ENCODE peak calls at places on chromosomes 13 and 19, in seven cellular contexts. S, H, K, R, G, J and O are unnamed samples. For H3F3A and H4K20me1, the result is how much of the 10 kb centered on the place peaks cover.

GRCh38 chr13:30874561-30874960 is 31.5 kb upstream of the MEDAG start:
- DNase-seq in H (no peak), K (peak), S (no peak), R (no peak), J (no peak), G (no peak), O (no peak)

GRCh38 chr19:5130371-5131030 is 161.6 kb downstream of the KDM4B start:
- DNase-seq in J (no peak), G (no peak), S (no peak), K (no peak), R (no peak), H (no peak), O (no peak)

GRCh38 chr13:33219926-33220325 is 65.6 kb downstream of the STARD13 start:
- DNase-seq in K (no peak), S (no peak), H (no peak), R (no peak), G (no peak), J (no peak), O (no peak)

GRCh38 chr13:64935441-64935840 is 2294.7 kb downstream of the PCDH9 start:
- DNase-seq in K (no peak), G (no peak), S (no peak), R (no peak), J (no peak), H (no peak), O (no peak)

GRCh38 chr13:95388420-95389079 is 87.3 kb upstream of the ABCC4 start:
- DNase-seq in R (no peak), S (no peak), K (no peak), J (no peak), H (no peak), G (no peak), O (no peak)

GRCh38 chr19:5628470-5628869 is 5.6 kb downstream of the SAFB start:
- DNase-seq in K (peak), S (no peak), J (no peak), R (no peak), G (no peak), H (no peak), O (peak)

GRCh38 chr19:11273989-11274388 is 11.7 kb upstream of the DOCK6 start:
- DNase-seq in G (no peak), S (no peak), R (no peak), J (no peak), H (no peak), K (no peak), O (no peak)

GRCh38 chr19:49570138-49570856 is 10.1 kb downstream of the NOSIP start:
- DNase-seq in J (peak), S (peak), G (peak), K (peak), H (peak), R (peak), O (peak)

GRCh38 chr19:14118165-14119051 is 846 bp upstream of the PRKACA start:
- DNase-seq in R (peak), G (no peak), S (no peak), K (peak), J (peak), H (peak), O (no peak)

GRCh38 chr13:33213797-33214196 is 71.8 kb downstream of the STARD13 start:
- DNase-seq in G (no peak), R (peak), H (no peak), J (peak), S (no peak), K (peak), O (no peak)

GRCh38 chr19:3061214-3062161 is 807 bp downstream of the TLE5 start:
- DNase-seq in R (no peak), S (no peak), H (peak), K (peak), G (no peak), J (no peak), O (no peak)

GRCh38 chr19:51799311-51799997 is 4.5 kb downstream of the FPR3 start:
- DNase-seq in H (peak), S (peak), K (peak), J (no peak), R (no peak), G (peak), O (no peak)

GRCh38 chr19:2374808-2375207 is 14.7 kb downstream of the TMPRSS9 start:
- DNase-seq in J (no peak), G (no peak), R (no peak), S (no peak), K (peak), H (no peak), O (no peak)

GRCh38 chr13:66835040-66835628 is 395.0 kb downstream of the PCDH9 start:
- DNase-seq in K (no peak), H (peak), G (no peak), J (peak), S (no peak), R (no peak), O (no peak)

GRCh38 chr19:4748589-4748988 is 24.9 kb upstream of the DPP9 start:
- DNase-seq in R (no peak), S (no peak), K (no peak), G (peak), J (no peak), H (no peak), O (no peak)

GRCh38 chr19:51337861-51338562 is 3.9 kb downstream of the VSIG10L start:
- DNase-seq in S (no peak), R (no peak), H (no peak), G (no peak), J (no peak), K (no peak), O (no peak)

GRCh38 chr13:40026741-40027140 is 371.3 kb downstream of the COG6 start:
- DNase-seq in J (no peak), S (no peak), H (no peak), G (no peak), K (no peak), R (no peak), O (peak)

GRCh38 chr13:30376426-30377311 is 45.6 kb upstream of the UBE2L5 start:
- DNase-seq in K (no peak), S (no peak), G (peak), R (peak), J (no peak), H (no peak), O (peak)

GRCh38 chr19:30144242-30144758 is 202.3 kb downstream of the URI1 start:
- DNase-seq in H (no peak), S (no peak), R (no peak), J (no peak), K (no peak), G (no peak), O (no peak)

GRCh38 chr13:43865892-43866291 is 13.6 kb downstream of the CCDC122 start:
- DNase-seq in S (peak), H (no peak), R (no peak), K (peak), J (no peak), G (peak), O (no peak)

GRCh38 chr13:49711218-49711863 is 20.1 kb upstream of the EBPL start:
- DNase-seq in J (no peak), G (peak), H (no peak), R (no peak), K (peak), S (peak), O (no peak)

GRCh38 chr13:108609353-108609752 is 20.1 kb upstream of the MYO16 start:
- DNase-seq in G (peak), S (no peak), H (peak), R (peak), J (peak), K (peak), O (peak)

GRCh38 chr13:96934889-96935490 is 59.3 kb downstream of the OXGR1 start:
- DNase-seq in J (no peak), H (no peak), G (no peak), K (no peak), S (no peak), R (no peak), O (no peak)

GRCh38 chr19:6700586-6701316 is 19.7 kb downstream of the C3 start:
- DNase-seq in K (no peak), J (no peak), S (no peak), R (no peak), G (no peak), H (no peak), O (no peak)

GRCh38 chr19:37007587-37008220 is 70.5 kb upstream of the ZNF420 start:
- DNase-seq in J (no peak), K (peak), R (peak), S (no peak), H (peak), G (no peak), O (no peak)

GRCh38 chr13:35840991-35841604 is 290.1 kb downstream of the DCLK1 start:
- DNase-seq in R (no peak), H (no peak), J (no peak), S (no peak), G (no peak), K (no peak), O (no peak)

GRCh38 chr13:105665284-105665683 is 870.2 kb downstream of the EFNB2 start:
- DNase-seq in R (no peak), H (no peak), G (peak), J (no peak), S (peak), K (no peak), O (no peak)

GRCh38 chr13:32390048-32390447 is 37.9 kb downstream of the N4BP2L1 start:
- DNase-seq in J (no peak), H (no peak), R (no peak), G (no peak), S (no peak), K (no peak), O (peak)

GRCh38 chr19:49758292-49758691 is 4.8 kb downstream of the TSKS start:
- DNase-seq in S (no peak), H (no peak), G (peak), J (no peak), R (no peak), K (peak), O (no peak)

GRCh38 chr13:97125810-97126738 is 96.1 kb upstream of the MBNL2 start:
- DNase-seq in J (no peak), S (peak), H (no peak), K (peak), R (no peak), G (peak), O (no peak)

GRCh38 chr13:39038569-39038898 is 278 bp downstream of the NHLRC3 start:
- DNase-seq in R (no peak), J (no peak), S (no peak), G (peak), K (peak), H (no peak), O (peak)

DNA sequence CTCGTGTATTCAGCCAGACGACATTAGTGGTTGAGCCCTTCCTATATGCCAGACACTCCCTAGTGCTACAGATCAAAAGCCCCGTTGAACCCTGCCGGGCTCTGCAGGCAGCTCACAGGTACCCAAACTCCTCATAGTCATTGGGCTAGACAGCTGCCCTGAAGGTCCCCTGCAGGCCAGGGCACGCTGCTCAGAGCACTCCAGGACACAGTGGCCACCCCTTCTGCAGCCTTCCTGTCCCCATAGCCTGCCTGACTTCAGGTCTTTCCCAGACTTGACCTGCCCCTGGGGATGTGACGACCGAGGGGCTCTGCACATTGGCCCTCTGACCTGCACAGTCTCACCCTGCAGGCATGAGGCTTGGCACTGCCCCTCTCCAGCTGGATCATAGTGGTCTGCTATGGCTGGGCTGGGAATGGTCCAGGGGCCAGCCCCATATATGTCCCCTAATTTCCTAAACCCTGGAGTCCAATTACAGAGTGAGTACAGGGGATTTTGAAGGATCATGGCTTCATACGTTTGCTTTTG is 64.2 kb upstream of the UBAC2 start:
- DNase-seq in G (no peak), K (no peak), J (no peak), S (no peak), R (no peak), H (no peak), O (no peak)
- H3F3A ChIP-seq in G (under half), K (under half), J (under half), S (under half), R (under half), H (under half), O (under half)

DNA sequence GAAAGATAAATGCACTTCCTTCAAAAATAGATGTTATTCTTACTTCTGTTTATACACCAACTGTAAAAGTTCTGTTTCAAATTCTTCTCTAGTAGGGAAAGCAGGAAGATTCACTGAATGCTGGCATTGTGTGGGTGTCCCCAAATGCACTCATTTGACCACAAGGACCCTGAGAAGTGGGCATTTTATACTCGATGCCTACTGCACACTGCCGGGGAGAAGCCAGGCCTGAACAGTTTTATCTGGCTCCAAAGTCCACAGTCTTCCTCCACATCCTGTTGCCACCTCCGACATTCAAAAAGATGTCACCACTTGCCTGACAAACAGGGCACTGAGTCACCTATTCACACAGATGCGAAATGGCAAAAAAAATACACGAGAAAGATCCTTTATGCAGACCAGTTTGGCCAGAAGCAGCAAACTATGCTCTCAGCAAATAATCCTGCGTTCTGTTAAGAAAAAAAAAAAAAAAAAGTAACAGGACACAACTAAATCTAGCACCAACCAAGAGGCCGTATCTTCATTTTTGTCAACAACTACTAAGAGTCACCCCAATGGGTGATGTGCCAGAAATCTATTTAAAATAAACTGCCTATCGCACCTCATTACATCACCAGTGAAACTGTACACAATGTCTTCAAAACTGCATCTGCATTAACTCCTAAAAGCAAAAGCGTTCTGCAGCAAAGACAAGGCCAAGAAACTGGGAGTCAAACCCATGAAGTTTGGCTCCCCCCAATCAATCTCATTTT is 6.2 kb downstream of the ZC3H4 start:
- DNase-seq in G (peak), R (no peak), K (peak), H (no peak), S (peak), J (no peak), O (no peak)
- H4K20me1 ChIP-seq in G (under half), R (under half), K (under half), H (under half), S (under half), J (under half), O (under half)

GRCh38 chr19:10233946-10234345 is 2.8 kb upstream of the S1PR2 start:
- DNase-seq in K (no peak), S (peak), G (no peak), H (no peak), R (no peak), J (no peak), O (no peak)
- H3F3A ChIP-seq in K (under half), S (under half), G (under half), H (under half), R (under half), J (under half), O (under half)

DNA sequence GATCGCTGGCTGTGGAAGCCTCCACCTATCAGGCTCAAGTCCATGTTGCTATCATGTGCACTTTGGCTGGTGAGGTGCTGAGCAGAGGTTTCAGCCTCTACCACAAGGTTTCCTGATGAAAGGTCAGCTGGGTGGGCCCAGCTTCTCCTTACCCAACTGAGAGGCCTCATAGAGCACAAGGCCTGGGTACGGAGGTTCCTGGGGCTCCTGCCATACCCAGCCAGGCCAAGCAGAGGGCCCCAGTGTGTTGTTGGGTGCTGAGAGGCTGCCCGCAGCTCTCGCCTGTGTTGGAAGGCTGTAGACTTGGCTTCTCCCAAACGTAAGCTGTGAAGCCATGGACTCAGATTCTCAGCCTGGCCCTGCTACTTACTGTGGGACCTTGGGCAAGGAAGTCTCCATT is 28.2 kb downstream of the ACTN4 start:
- DNase-seq in R (no peak), H (no peak), J (no peak), S (no peak), G (no peak), K (peak), O (peak)
- H4K20me1 ChIP-seq in R (under half), H (half or more), J (half or more), S (half or more), G (under half), K (under half), O (under half)

GRCh38 chr19:41879670-41880328 is 2.7 kb downstream of the CD79A start:
- DNase-seq in S (no peak), H (no peak), R (no peak), K (no peak), G (no peak), J (no peak), O (no peak)

GRCh38 chr19:41877490-41877876 is 404 bp downstream of the CD79A start:
- DNase-seq in G (no peak), H (no peak), R (no peak), K (no peak), J (no peak), S (no peak), O (no peak)

GRCh38 chr19:41880329-41880708 is 2.7 kb upstream of the ARHGEF1 start:
- DNase-seq in R (no peak), K (no peak), J (no peak), H (no peak), S (no peak), G (no peak), O (no peak)

GRCh38 chr19:41877916-41878905 is 1.1 kb downstream of the CD79A start:
- DNase-seq in K (no peak), H (no peak), J (no peak), S (no peak), R (no peak), G (no peak), O (no peak)

DNA sequence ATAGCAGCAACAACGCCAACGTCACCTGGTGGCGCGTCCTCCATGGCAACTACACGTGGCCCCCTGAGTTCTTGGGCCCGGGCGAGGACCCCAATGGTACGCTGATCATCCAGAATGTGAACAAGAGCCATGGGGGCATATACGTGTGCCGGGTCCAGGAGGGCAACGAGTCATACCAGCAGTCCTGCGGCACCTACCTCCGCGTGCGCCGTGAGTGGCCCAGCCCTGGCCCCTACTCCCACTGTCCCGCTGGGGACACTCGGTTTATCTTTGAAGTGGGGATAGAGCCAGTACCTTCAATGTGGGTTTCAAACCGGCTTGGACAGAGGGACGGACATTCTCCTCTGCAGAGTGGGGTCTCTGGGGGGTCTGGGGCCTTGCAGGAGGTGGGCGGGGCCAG is 2.0 kb downstream of the CD79A start:
- DNase-seq in K (no peak), G (no peak), H (no peak), J (no peak), S (no peak), R (no peak), O (no peak)
- H3F3A ChIP-seq in K (under half), G (under half), H (under half), J (under half), S (under half), R (under half), O (under half)

GRCh38 chr19:40803170-40803856 is 4.3 kb downstream of the EGLN2 start:
- DNase-seq in K (no peak), J (no peak), S (no peak), R (no peak), G (no peak), H (no peak), O (no peak)
- H4K20me1 ChIP-seq in K (under half), J (half or more), S (under half), R (half or more), G (under half), H (half or more), O (under half)

GRCh38 chr13:20848944-20849343 is 53.6 kb downstream of the XPO4 start:
- DNase-seq in K (no peak), S (no peak), R (no peak), G (no peak), J (no peak), H (no peak), O (no peak)
- H3F3A ChIP-seq in K (under half), S (under half), R (under half), G (under half), J (under half), H (under half), O (under half)

GRCh38 chr19:58054792-58055482 is 4.1 kb upstream of the ZNF135 start:
- DNase-seq in J (peak), H (no peak), S (no peak), K (peak), R (peak), G (no peak), O (no peak)

GRCh38 chr19:58055483-58055874 is 3.6 kb upstream of the ZNF135 start:
- DNase-seq in G (no peak), S (no peak), R (no peak), J (no peak), K (peak), H (no peak), O (no peak)

GRCh38 chr19:58058428-58058827 is 654 bp upstream of the ZNF135 start:
- DNase-seq in K (no peak), R (peak), H (no peak), S (no peak), G (no peak), J (peak), O (no peak)

GRCh38 chr19:58056261-58056660 is 2.8 kb upstream of the ZNF135 start:
- DNase-seq in S (no peak), R (no peak), K (no peak), G (no peak), J (no peak), H (no peak), O (no peak)

DNA sequence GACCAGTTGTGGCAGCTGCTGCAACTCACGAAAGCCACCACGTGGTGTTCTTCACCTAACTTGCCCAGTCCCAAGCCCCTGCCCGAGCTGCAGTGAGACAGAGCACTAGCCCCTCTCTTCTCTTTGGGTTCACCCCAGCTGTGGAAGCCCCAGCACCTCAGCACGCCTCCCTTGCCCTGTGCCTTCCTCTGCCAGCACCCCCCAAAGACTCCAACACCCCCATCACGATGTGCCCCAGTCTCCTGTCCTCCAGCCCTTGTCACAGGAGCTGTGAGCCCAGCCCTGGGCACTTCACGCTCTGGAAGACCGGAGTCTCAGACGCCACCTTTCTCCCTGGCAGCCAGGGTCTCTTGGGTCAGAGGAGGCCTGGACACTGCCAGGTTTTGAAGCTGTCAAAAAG is 2.2 kb upstream of the ZNF135 start:
- DNase-seq in S (no peak), H (no peak), K (no peak), G (no peak), R (no peak), J (no peak), O (no peak)
- H4K20me1 ChIP-seq in S (under half), H (under half), K (under half), G (under half), R (under half), J (under half), O (under half)